ENCODE peak calls at places on chromosomes 16 and 17, in four cellular contexts. T is SK-N-SH, S is neural progenitor cell, K is HCT116. A is an unnamed sample.
A peak's percentile ranks its signal among the peaks of the same experiment; 100 is the strongest.

GRCh38 chr16:25700547-25700946 is 8.8 kb downstream of the HS3ST4 start:
- DNase-seq in S (no peak), K (no peak), T (no peak), A (no peak)

GRCh38 chr16:87692176-87692575 is 73.6 kb downstream of the KLHDC4 start:
- DNase-seq in T (no peak), K (no peak), S (no peak), A (no peak)

GRCh38 chr16:55323637-55324490 is at the start of gene IRX6:
- DNase-seq in K (no peak), S (peak; percentile 84), T (peak; percentile 89), A (no peak)

GRCh38 chr17:72833113-72833512 is 259.4 kb downstream of the SLC39A11 start:
- DNase-seq in S (no peak), T (no peak), K (no peak), A (no peak)

GRCh38 chr17:53924530-53925455 is 102.1 kb downstream of the KIF2B start:
- DNase-seq in T (no peak), K (no peak), S (peak; percentile 36), A (no peak)

GRCh38 chr17:8430966-8431365 is 4.7 kb upstream of the NDEL1 start:
- DNase-seq in K (no peak), S (peak; percentile 20), T (no peak), A (no peak)

GRCh38 chr17:17080781-17081180 is 38.5 kb downstream of the MPRIP start:
- DNase-seq in K (no peak), S (no peak), T (no peak), A (no peak)

GRCh38 chr16:85362443-85362842 is 250.2 kb upstream of the CIBAR2 start:
- DNase-seq in S (no peak), T (no peak), K (no peak), A (no peak)

GRCh38 chr17:32819035-32819434 is 57.9 kb downstream of the MYO1D start:
- DNase-seq in K (no peak), S (no peak), T (peak; percentile 32), A (no peak)

GRCh38 chr16:1309888-1310831 is 724 bp downstream of the UBE2I start:
- DNase-seq in K (no peak), S (no peak), T (peak; percentile 67), A (peak; percentile 73)

GRCh38 chr17:73334771-73335513 is 23.1 kb upstream of the CDC42EP4 start:
- DNase-seq in S (no peak), K (no peak), T (peak; percentile 16), A (no peak)

GRCh38 chr17:40596261-40596919 is 31.1 kb upstream of the CCR7 start:
- DNase-seq in T (peak; percentile 32), S (no peak), K (peak; percentile 19), A (peak; percentile 72)

GRCh38 chr17:68821860-68822693 is 133.1 kb downstream of the ABCA8 start:
- DNase-seq in T (peak; percentile 10), S (no peak), K (peak; percentile 97), A (no peak)

GRCh38 chr16:4110680-4111079 is 5.6 kb downstream of the ADCY9 start:
- DNase-seq in T (no peak), K (no peak), S (no peak), A (no peak)

GRCh38 chr16:49932943-49933342 is 77.0 kb upstream of the ZNF423 start:
- DNase-seq in K (no peak), T (no peak), S (no peak), A (no peak)

GRCh38 chr17:14813649-14814048 is 451.5 kb downstream of the PMP22 start:
- DNase-seq in T (peak; percentile 4), K (no peak), S (peak; percentile 71), A (peak; percentile 68)

GRCh38 chr16:25110392-25110947 is 1.1 kb upstream of the LCMT1 start:
- DNase-seq in S (no peak), T (no peak), K (no peak), A (peak; percentile 78)

GRCh38 chr17:39591958-39592954 is 15.5 kb downstream of the NEUROD2 start:
- DNase-seq in S (peak; percentile 92), T (peak; percentile 62), K (peak; percentile 13), A (peak; percentile 50)

GRCh38 chr17:29495011-29495410 is 71.8 kb downstream of the ABHD15 start:
- DNase-seq in K (no peak), S (no peak), T (no peak), A (no peak)

GRCh38 chr17:66946251-66946650 is 18.3 kb upstream of the CACNG4 start:
- DNase-seq in K (no peak), T (no peak), S (no peak), A (no peak)

GRCh38 chr16:12529582-12529981 is 274.1 kb downstream of the CPPED1 start:
- DNase-seq in K (no peak), S (no peak), T (no peak), A (no peak)

GRCh38 chr16:12523002-12523401 is 280.7 kb downstream of the CPPED1 start:
- DNase-seq in K (no peak), S (no peak), T (no peak), A (no peak)

GRCh38 chr16:12527077-12527476 is 276.6 kb downstream of the CPPED1 start:
- DNase-seq in T (no peak), K (no peak), S (no peak), A (no peak)

GRCh38 chr16:12524658-12525057 is 279.0 kb downstream of the CPPED1 start:
- DNase-seq in K (no peak), T (no peak), S (no peak), A (no peak)

GRCh38 chr16:12526521-12526920 is 277.2 kb downstream of the CPPED1 start:
- DNase-seq in K (no peak), T (no peak), S (no peak), A (no peak)
- H3K4me3 ChIP-seq in K (no peak overlapping the region), T (no peak overlapping the region), S (no peak overlapping the region), A (no peak overlapping the region)

DNA sequence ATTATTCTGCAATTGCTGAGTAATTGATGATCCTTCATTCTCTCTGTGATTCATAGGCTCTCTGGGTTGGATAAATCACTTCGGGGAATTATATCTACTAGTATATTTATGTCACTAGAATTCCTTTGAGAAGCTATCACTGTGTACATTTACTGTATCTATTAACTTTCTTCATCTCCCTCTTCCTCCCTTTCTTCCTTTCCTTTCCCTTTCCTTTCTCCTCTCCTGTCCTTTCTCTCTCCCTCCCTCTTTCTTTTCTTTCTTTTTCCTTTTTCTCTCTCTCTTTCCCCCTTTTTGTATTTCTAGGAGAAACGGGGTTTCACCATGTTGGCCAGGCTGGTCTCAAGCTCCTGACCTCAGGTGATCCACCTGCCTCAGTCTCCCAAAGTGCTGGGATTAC is 711.8 kb downstream of the WWOX start:
- DNase-seq in K (no peak), T (no peak), S (no peak), A (no peak)
- TF ChIP-seq EZH2phosphoT487 in K (no peak), T (no peak), S (no peak), A (no peak)

GRCh38 chr17:22459331-22459952 is 767.1 kb downstream of the KCNJ18 start:
- DNase-seq in T (no peak), S (no peak), K (no peak), A (no peak)

GRCh38 chr17:22453181-22453580 is 760.9 kb downstream of the KCNJ18 start:
- DNase-seq in S (no peak), K (no peak), T (no peak), A (no peak)

GRCh38 chr17:22459953-22460350 is 767.6 kb downstream of the KCNJ18 start:
- DNase-seq in T (no peak), S (no peak), K (no peak), A (no peak)

GRCh38 chr17:22454070-22454999 is 762.0 kb downstream of the KCNJ18 start:
- DNase-seq in S (no peak), T (no peak), K (no peak), A (no peak)
- H3K9me3 ChIP-seq in S (peaks cover 22% of the 10 kb centered on the region), T (no peaks in the 10 kb centered on the region), K (peaks cover 9% of the 10 kb centered on the region), A (no peaks in the 10 kb centered on the region)

GRCh38 chr17:78734841-78735641 is 47.0 kb downstream of the CYTH1 start:
- DNase-seq in T (no peak), K (no peak), S (no peak), A (peak; percentile 68)
- H3K4me3 ChIP-seq in T (no peak overlapping the region), K (no peak overlapping the region), S (no peak overlapping the region), A (peak overlapping the region; percentile 82)

GRCh38 chr16:29675811-29676643 is 3.0 kb upstream of the QPRT start:
- DNase-seq in S (peak; percentile 70), T (peak; percentile 67), K (peak; percentile 24), A (peak; percentile 72)

GRCh38 chr16:29674188-29674587 is 4.8 kb upstream of the QPRT start:
- DNase-seq in K (no peak), T (no peak), S (no peak), A (no peak)

GRCh38 chr16:29678691-29679267 is at the start of gene QPRT:
- DNase-seq in T (peak; percentile 91), S (peak; percentile 87), K (no peak), A (peak; percentile 31)

GRCh38 chr16:29680180-29680598 is 1.2 kb downstream of the QPRT start:
- DNase-seq in S (no peak), K (no peak), T (no peak), A (no peak)

DNA sequence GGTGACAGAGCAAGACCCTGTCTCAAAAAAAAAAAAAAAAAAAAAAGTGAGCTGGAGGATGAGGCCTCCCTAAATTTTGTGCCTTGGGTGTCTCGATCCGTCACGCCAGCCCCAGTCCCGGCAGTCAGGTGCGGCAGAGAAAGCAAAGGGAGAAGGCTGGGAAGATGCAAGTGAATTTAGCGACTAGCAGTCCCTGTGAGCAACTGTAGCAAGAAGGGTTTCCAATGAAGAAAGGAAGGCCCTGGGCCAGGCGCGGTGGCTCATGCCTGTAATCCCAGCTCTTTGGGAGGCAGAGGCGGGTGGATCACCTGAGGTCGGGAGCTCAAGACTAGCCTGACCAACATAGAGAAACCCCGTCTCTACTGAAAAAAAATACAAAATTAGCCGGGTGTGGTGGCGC is 2.0 kb upstream of the QPRT start:
- DNase-seq in K (no peak), T (no peak), S (no peak), A (no peak)
- TF ChIP-seq EZH2phosphoT487 in K (no peak), T (no peak), S (no peak), A (no peak)

DNA sequence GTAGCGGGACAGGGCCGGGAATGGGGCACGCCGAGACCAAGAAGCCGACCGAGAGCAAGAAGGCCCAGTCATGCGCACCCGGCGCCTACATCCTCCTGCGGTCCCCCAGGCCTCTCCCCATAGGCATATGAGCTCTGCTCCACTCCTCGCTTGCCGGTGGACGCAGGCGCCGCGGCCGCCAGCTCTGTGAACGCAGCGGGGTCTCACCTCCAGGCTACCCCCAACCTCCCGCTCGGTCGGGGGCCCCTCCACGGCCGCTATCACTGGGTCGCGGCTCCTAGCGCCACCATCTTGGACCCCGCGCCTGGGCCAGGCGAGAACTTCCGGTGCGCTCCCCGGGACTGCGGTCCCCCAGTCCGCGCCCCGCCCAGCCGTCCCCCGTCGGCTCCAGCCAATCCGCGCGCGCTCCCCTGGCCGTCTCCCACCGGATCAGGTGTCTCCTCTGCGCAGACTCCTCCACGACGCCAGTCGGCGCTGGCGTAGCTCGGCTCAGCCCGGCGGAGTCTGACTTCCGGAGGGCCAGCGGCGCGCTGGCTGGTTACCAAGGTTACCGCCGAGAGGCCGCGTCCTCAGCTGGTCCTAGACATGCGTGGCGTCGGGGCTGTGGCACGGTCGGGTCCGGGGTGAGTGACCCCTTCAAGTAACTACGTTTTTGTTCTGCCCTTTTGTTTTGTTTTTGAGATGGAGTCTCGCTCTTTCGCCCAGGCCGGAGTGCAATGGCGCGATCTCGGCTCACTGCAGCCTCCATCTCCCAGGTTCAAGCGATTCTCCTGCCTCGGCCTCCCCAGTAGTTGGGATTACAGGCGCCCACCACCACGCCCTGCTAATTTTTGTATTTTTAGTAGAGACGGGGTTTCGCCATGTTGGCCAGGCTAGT is at the start of gene ZNF594:
- DNase-seq in T (peak; percentile 99), K (peak; percentile 93), S (peak; percentile 96), A (peak; percentile 97)
- H3K9me3 ChIP-seq in T (peaks cover 21% of the 10 kb centered on the region), K (no peaks in the 10 kb centered on the region), S (peaks cover 43% of the 10 kb centered on the region), A (peaks cover 17% of the 10 kb centered on the region)

GRCh38 chr17:19716108-19717030 is at the start of gene SLC47A2:
- DNase-seq in K (no peak), S (peak; percentile 72), T (peak; percentile 64), A (no peak)
- H3K4me3 ChIP-seq in K (no peak within 1 kb of the TSS), S (no peak within 1 kb of the TSS), T (no peak within 1 kb of the TSS), A (no peak within 1 kb of the TSS)